ENCODE peak calls at places on chromosome 15, in eight cellular contexts. C, J, S, Y, L, R, N and F are unnamed samples.
A peak's percentile ranks its signal among the peaks of the same experiment; 100 is the strongest.

GRCh38 chr15:98484914-98485313 is 163.4 kb upstream of the IGF1R start:
- DNase-seq in J (no peak), S (no peak), Y (no peak), N (no peak), R (no peak), L (no peak), C (no peak), F (no peak)

GRCh38 chr15:80152896-80153876 is at the start of gene FAH:
- DNase-seq in J (no peak), C (peak; percentile 54), N (peak; percentile 54), R (peak; percentile 38), S (no peak), L (no peak), Y (peak; percentile 72), F (no peak)

GRCh38 chr15:74978503-74978902 is 16.9 kb upstream of the SCAMP5 start:
- DNase-seq in L (no peak), Y (no peak), N (no peak), S (no peak), J (no peak), C (no peak), R (no peak), F (no peak)

GRCh38 chr15:64985382-64986033 is 4.2 kb downstream of the SPG21 start:
- DNase-seq in Y (peak; percentile 62), S (no peak), J (no peak), L (no peak), N (no peak), C (no peak), R (no peak), F (no peak)

GRCh38 chr15:95141486-95141885 is 910.1 kb downstream of the MCTP2 start:
- DNase-seq in S (no peak), L (no peak), C (no peak), N (peak; percentile 83), Y (peak; percentile 8), R (no peak), J (no peak), F (no peak)

GRCh38 chr15:62035256-62035908 is 24.9 kb downstream of the VPS13C start:
- DNase-seq in S (no peak), R (no peak), N (peak; percentile 55), Y (peak; percentile 56), J (no peak), L (no peak), C (peak; percentile 4), F (no peak)

GRCh38 chr15:98668566-98669308 is 20.4 kb downstream of the IGF1R start:
- DNase-seq in C (peak; percentile 34), L (no peak), N (peak; percentile 62), S (no peak), Y (no peak), R (no peak), J (no peak), F (no peak)

GRCh38 chr15:65394280-65394789 is 16.5 kb upstream of the IGDCC3 start:
- DNase-seq in L (no peak), S (no peak), C (no peak), R (no peak), N (no peak), J (no peak), Y (no peak), F (no peak)

GRCh38 chr15:37112963-37113362 is 12.6 kb upstream of the MEIS2 start:
- DNase-seq in L (no peak), Y (no peak), J (no peak), N (no peak), S (no peak), R (no peak), C (no peak), F (no peak)

GRCh38 chr15:98003528-98003927 is 43.0 kb downstream of the ARRDC4 start:
- DNase-seq in R (no peak), J (no peak), C (no peak), Y (no peak), S (no peak), L (no peak), N (no peak), F (no peak)

GRCh38 chr15:82572311-82572710 is 32.1 kb upstream of the RPS17 start:
- DNase-seq in L (no peak), S (no peak), Y (peak; percentile 12), N (no peak), R (no peak), J (no peak), C (no peak), F (no peak)

GRCh38 chr15:87579537-87579936 is 677.0 kb downstream of the NTRK3 start:
- DNase-seq in S (no peak), J (no peak), Y (no peak), R (no peak), L (no peak), C (no peak), N (no peak), F (no peak)

GRCh38 chr15:43511012-43511885 is 6.2 kb upstream of the MAP1A start:
- DNase-seq in J (no peak), Y (no peak), S (no peak), C (peak; percentile 45), L (no peak), R (peak; percentile 23), N (no peak), F (no peak)

DNA sequence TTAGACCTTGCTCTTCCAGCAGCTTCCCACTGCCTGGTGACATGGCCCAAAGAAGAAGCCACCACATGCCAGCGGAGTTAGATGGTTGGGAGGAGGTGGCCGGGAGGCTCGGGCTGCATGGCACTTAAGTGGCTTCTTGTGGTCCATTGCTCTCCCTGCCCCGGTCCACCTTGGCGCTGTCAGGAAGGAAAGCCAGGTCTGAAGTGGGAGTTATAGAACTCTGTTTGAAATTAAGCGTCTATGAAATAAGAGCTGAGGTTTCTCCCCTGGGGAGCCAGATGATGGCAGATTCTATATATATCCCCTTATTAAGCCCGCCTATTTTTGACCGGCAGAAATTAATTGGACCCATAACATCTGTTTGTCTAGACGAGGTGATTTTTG is 61.2 kb downstream of the ITGA11 start:
- DNase-seq in L (no peak), Y (no peak), C (no peak), R (no peak), N (no peak), J (no peak), S (no peak), F (no peak)
- H3K27ac ChIP-seq in L (peak overlapping the region; percentile 63), Y (no peak overlapping the region), C (no peak overlapping the region), R (no peak overlapping the region), N (no peak overlapping the region), J (no peak overlapping the region), S (no peak overlapping the region), F (no peak overlapping the region)

GRCh38 chr15:56042031-56042430 is 48.6 kb upstream of the NEDD4 start:
- DNase-seq in S (no peak), J (no peak), C (no peak), R (no peak), N (no peak), Y (no peak), L (no peak), F (no peak)

GRCh38 chr15:56042982-56043980 is 49.9 kb upstream of the NEDD4 start:
- DNase-seq in N (no peak), R (no peak), L (no peak), J (peak; percentile 10), Y (no peak), C (no peak), S (no peak), F (no peak)

GRCh38 chr15:56042523-56042922 is 49.1 kb upstream of the NEDD4 start:
- DNase-seq in J (no peak), C (peak; percentile 43), N (no peak), L (no peak), Y (no peak), R (no peak), S (no peak), F (no peak)

GRCh38 chr15:56038015-56038414 is 44.6 kb upstream of the NEDD4 start:
- DNase-seq in S (no peak), N (peak; percentile 73), L (no peak), R (no peak), Y (peak; percentile 69), C (peak; percentile 45), J (no peak), F (no peak)

GRCh38 chr15:56040081-56041035 is 46.9 kb upstream of the NEDD4 start:
- DNase-seq in N (peak; percentile 98), J (peak; percentile 29), C (peak; percentile 81), R (peak; percentile 79), L (peak; percentile 13), S (no peak), Y (peak; percentile 96), F (no peak)
- H3K27ac ChIP-seq in N (peak overlapping the region; percentile 71), J (peak overlapping the region; percentile 21), C (peak overlapping the region; percentile 68), R (peak overlapping the region; percentile 59), L (no peak overlapping the region), S (peak overlapping the region; percentile 44), Y (no peak overlapping the region), F (no peak overlapping the region)

DNA sequence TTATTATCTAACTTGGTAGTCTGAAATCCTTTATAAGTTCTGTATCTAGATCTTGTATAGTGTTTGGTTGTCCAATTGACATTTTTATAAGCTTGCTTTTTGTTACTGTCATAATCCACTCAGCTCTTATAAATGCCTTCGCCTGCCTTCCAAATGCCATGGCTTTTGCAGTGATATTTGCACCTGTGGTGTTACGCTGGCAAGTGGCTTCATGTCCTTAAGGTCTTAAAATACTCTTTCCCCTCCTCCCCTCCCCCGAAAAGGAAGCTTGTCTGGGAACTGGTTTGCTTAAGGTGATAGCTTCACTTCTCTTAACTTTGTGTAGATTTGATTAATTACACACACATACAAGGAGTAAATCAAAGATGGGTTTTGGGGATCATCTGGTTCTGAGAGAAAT is 62.0 kb downstream of the ABHD2 start:
- DNase-seq in J (no peak), R (no peak), S (no peak), Y (no peak), L (no peak), C (peak; percentile 17), N (no peak), F (no peak)
- H3K27ac ChIP-seq in J (no peak overlapping the region), R (peak overlapping the region; percentile 62), S (no peak overlapping the region), Y (peak overlapping the region; percentile 70), L (no peak overlapping the region), C (no peak overlapping the region), N (no peak overlapping the region), F (no peak overlapping the region)

GRCh38 chr15:42065478-42065877 is 28.9 kb downstream of the PLA2G4D start:
- DNase-seq in S (no peak), C (no peak), L (no peak), N (no peak), R (no peak), Y (no peak), J (no peak), F (no peak)

GRCh38 chr15:42064271-42064670 is 30.1 kb downstream of the PLA2G4D start:
- DNase-seq in L (no peak), N (no peak), Y (no peak), S (no peak), R (no peak), J (no peak), C (no peak), F (no peak)

GRCh38 chr15:42066764-42067415 is 27.5 kb downstream of the PLA2G4D start:
- DNase-seq in J (no peak), R (no peak), Y (no peak), L (no peak), N (no peak), C (no peak), S (no peak), F (no peak)

GRCh38 chr15:42063122-42063848 is 31.1 kb downstream of the PLA2G4D start:
- DNase-seq in Y (no peak), R (no peak), C (no peak), L (no peak), J (no peak), N (no peak), S (no peak), F (no peak)

DNA sequence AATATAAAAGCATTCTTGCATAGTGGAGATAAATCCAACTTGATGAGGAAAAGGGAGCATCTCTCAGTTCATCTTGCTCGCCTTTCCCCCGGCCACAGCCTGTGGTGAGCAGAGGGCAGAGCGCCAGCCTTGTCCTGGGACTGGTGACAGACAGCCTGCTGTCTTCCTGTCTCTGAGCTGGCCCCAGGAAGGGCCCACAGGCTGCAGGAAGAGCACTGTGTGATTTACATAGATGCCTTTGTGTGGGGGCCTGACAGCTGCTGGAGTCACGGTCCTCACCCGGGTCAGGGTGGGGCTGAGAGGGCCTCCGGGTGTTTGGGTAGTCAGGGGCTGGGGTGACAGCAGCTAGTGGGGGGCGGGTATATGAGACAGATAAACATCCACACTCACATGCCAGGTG is 29.4 kb downstream of the PLA2G4D start:
- DNase-seq in J (no peak), L (peak; percentile 34), C (peak; percentile 96), S (no peak), N (no peak), Y (no peak), R (no peak), F (no peak)
- H3K27ac ChIP-seq in J (no peak overlapping the region), L (no peak overlapping the region), C (peak overlapping the region; percentile 9), S (no peak overlapping the region), N (no peak overlapping the region), Y (no peak overlapping the region), R (no peak overlapping the region), F (no peak overlapping the region)